ENCODE peak calls at places on chromosomes 2 and 18, in six cellular contexts. K, O, Q, U, E and L are unnamed samples.

GRCh38 chr2:55732854-55733253 is 39.2 kb upstream of the PNPT1 start:
- DNase-seq in Q (no peak), U (no peak), O (no peak), E (no peak), K (no peak), L (no peak)

GRCh38 chr18:46169464-46169941 is 65.3 kb downstream of the HAUS1 start:
- DNase-seq in O (no peak), U (no peak), E (no peak), K (no peak), Q (no peak), L (no peak)

GRCh38 chr2:219469186-219469724 is 29.4 kb upstream of the GMPPA start:
- DNase-seq in O (no peak), U (no peak), E (no peak), Q (no peak), K (no peak), L (no peak)

GRCh38 chr2:95056044-95056443 is 30.5 kb downstream of the MAL start:
- DNase-seq in E (peak), K (no peak), U (no peak), Q (no peak), O (no peak), L (no peak)

GRCh38 chr2:119760237-119760807 is 600 bp downstream of the PTPN4 start:
- DNase-seq in Q (no peak), E (no peak), O (peak), K (no peak), U (no peak), L (peak)

GRCh38 chr2:34107811-34108210 is 508.7 kb upstream of the FAM98A start:
- DNase-seq in E (no peak), U (no peak), O (no peak), Q (no peak), K (no peak), L (no peak)

GRCh38 chr2:24873619-24874018 is 46.4 kb downstream of the ADCY3 start:
- DNase-seq in K (no peak), Q (no peak), O (no peak), U (no peak), E (no peak), L (no peak)

GRCh38 chr2:7999683-8000476 is 682.0 kb upstream of the ID2 start:
- DNase-seq in E (no peak), K (no peak), U (peak), O (no peak), Q (no peak), L (no peak)

GRCh38 chr18:9130806-9131205 is 5.8 kb upstream of the ANKRD12 start:
- DNase-seq in K (no peak), E (no peak), O (no peak), U (no peak), Q (no peak), L (no peak)

GRCh38 chr2:8159211-8159965 is 522.5 kb upstream of the ID2 start:
- DNase-seq in O (no peak), K (no peak), U (no peak), Q (no peak), E (no peak), L (no peak)

GRCh38 chr18:37383789-37384151 is 181.8 kb downstream of the CELF4 start:
- DNase-seq in E (no peak), Q (no peak), O (no peak), K (no peak), U (no peak), L (no peak)

GRCh38 chr2:73163522-73164367 is 38.6 kb upstream of the NOTO start:
- DNase-seq in O (peak), U (peak), E (peak), K (no peak), Q (peak), L (peak)

GRCh38 chr2:75525434-75526308 is 35.1 kb downstream of the EVA1A start:
- DNase-seq in Q (no peak), E (no peak), O (peak), U (no peak), K (no peak), L (no peak)

GRCh38 chr2:227447606-227448005 is 24.4 kb upstream of the AGFG1 start:
- DNase-seq in Q (no peak), U (no peak), K (no peak), O (no peak), E (no peak), L (no peak)

GRCh38 chr18:25457636-25458035 is 105.7 kb upstream of the ZNF521 start:
- DNase-seq in E (no peak), U (no peak), O (no peak), Q (no peak), K (no peak), L (no peak)

GRCh38 chr2:38113999-38114708 is 38.2 kb upstream of the CYP1B1 start:
- DNase-seq in K (no peak), O (no peak), E (no peak), Q (no peak), U (no peak), L (no peak)

GRCh38 chr2:207015901-207016300 is 76.6 kb downstream of the CPO start:
- DNase-seq in E (no peak), U (no peak), Q (no peak), O (no peak), K (no peak), L (no peak)

GRCh38 chr18:22194151-22194598 is 24.8 kb downstream of the GATA6 start:
- DNase-seq in Q (no peak), O (no peak), E (no peak), U (no peak), K (no peak), L (no peak)

GRCh38 chr2:84302513-84303412 is 156.3 kb downstream of the SUCLG1 start:
- DNase-seq in O (peak), Q (peak), E (no peak), K (peak), U (no peak), L (peak)

GRCh38 chr2:16192416-16193216 is 252.3 kb downstream of the MYCN start:
- DNase-seq in K (no peak), E (no peak), O (no peak), Q (no peak), U (no peak), L (no peak)

GRCh38 chr2:85078536-85078935 is 54.7 kb upstream of the TCF7L1 start:
- DNase-seq in K (no peak), Q (no peak), U (peak), E (no peak), O (no peak), L (no peak)

GRCh38 chr18:78856569-78857200 is 122.9 kb upstream of the SALL3 start:
- DNase-seq in K (no peak), E (no peak), U (no peak), Q (no peak), O (no peak), L (no peak)

GRCh38 chr2:219167997-219168396 is 1.8 kb downstream of the SLC23A3 start:
- DNase-seq in Q (no peak), O (no peak), U (no peak), K (no peak), E (no peak), L (no peak)

GRCh38 chr2:46187112-46187618 is 110.0 kb upstream of the EPAS1 start:
- DNase-seq in U (peak), Q (no peak), O (peak), K (no peak), E (no peak), L (peak)

GRCh38 chr2:96527990-96528679 is 8.4 kb upstream of the ARID5A start:
- DNase-seq in O (peak), U (no peak), K (no peak), Q (no peak), E (peak), L (peak)

GRCh38 chr2:160294339-160294803 is 94.3 kb upstream of the ITGB6 start:
- DNase-seq in U (no peak), E (peak), O (peak), Q (no peak), K (no peak), L (peak)

GRCh38 chr2:95060446-95061118 is 35.1 kb downstream of the MAL start:
- DNase-seq in U (no peak), E (peak), Q (no peak), O (no peak), K (no peak), L (no peak)

GRCh38 chr2:28753043-28753683 is 1.5 kb downstream of the PPP1CB start:
- DNase-seq in Q (no peak), O (peak), E (peak), U (no peak), K (no peak), L (peak)

GRCh38 chr18:37540424-37541121 is 25.0 kb downstream of the CELF4 start:
- DNase-seq in K (no peak), Q (no peak), E (peak), U (no peak), O (no peak), L (no peak)

GRCh38 chr2:85490861-85491763 is 47.9 kb upstream of the MAT2A start:
- DNase-seq in U (no peak), E (no peak), K (no peak), O (no peak), Q (no peak), L (no peak)

GRCh38 chr18:23849141-23849540 is 159.9 kb downstream of the LAMA3 start:
- DNase-seq in Q (no peak), U (no peak), E (no peak), O (no peak), K (no peak), L (no peak)

GRCh38 chr2:110653861-110654260 is 24.0 kb downstream of the BUB1 start:
- DNase-seq in Q (no peak), K (no peak), E (no peak), U (no peak), O (no peak), L (no peak)

GRCh38 chr2:44535376-44535775 is 173.6 kb downstream of the CAMKMT start:
- DNase-seq in Q (no peak), E (no peak), O (no peak), K (no peak), U (no peak), L (no peak)

GRCh38 chr2:20627712-20628380 is 23.1 kb downstream of the HS1BP3 start:
- DNase-seq in O (no peak), E (peak), Q (no peak), U (no peak), K (no peak), L (no peak)